ENCODE peak calls at places on chromosomes 5 and 9, in four cellular contexts. H, Q, Z and B are unnamed samples.

GRCh38 chr5:144812770-144813169 is 642.1 kb downstream of the KCTD16 start:
- DNase-seq in H (no peak), Q (no peak), Z (no peak), B (no peak)

GRCh38 chr5:91022518-91022917 is 360.6 kb downstream of the ARRDC3 start:
- DNase-seq in Q (no peak), Z (no peak), H (no peak), B (no peak)

GRCh38 chr5:149837680-149838269 is 106.8 kb downstream of the PDE6A start:
- DNase-seq in H (peak; percentile 54), Q (peak; percentile 76), Z (no peak), B (peak; percentile 70)

GRCh38 chr5:41511241-41511640 is 840 bp upstream of the PLCXD3 start:
- DNase-seq in Z (no peak), Q (no peak), H (no peak), B (no peak)

GRCh38 chr5:129110742-129111141 is 16.2 kb downstream of the ISOC1 start:
- DNase-seq in Z (no peak), H (no peak), Q (no peak), B (no peak)

GRCh38 chr5:151770383-151771258 is 1.1 kb upstream of the G3BP1 start:
- DNase-seq in Z (no peak), Q (peak; percentile 72), H (no peak), B (peak; percentile 67)

GRCh38 chr5:56815657-56816545 is 552 bp downstream of the MAP3K1 start:
- DNase-seq in Q (peak; percentile 37), Z (no peak), H (no peak), B (no peak)

GRCh38 chr5:80964919-80965318 is 4.8 kb downstream of the RASGRF2 start:
- DNase-seq in Q (no peak), Z (no peak), H (no peak), B (no peak)

GRCh38 chr5:149845601-149846000 is 99.0 kb downstream of the PDE6A start:
- DNase-seq in Z (no peak), H (no peak), Q (no peak), B (no peak)

GRCh38 chr5:91651704-91652103 is 268.6 kb upstream of the ARRDC3 start:
- DNase-seq in Q (no peak), Z (no peak), H (no peak), B (no peak)

GRCh38 chr5:177512736-177513380 is 3.2 kb upstream of the DOK3 start:
- DNase-seq in H (no peak), Z (no peak), Q (no peak), B (no peak)

GRCh38 chr5:157106668-157107461 is 2.0 kb downstream of the HAVCR2 start:
- DNase-seq in Q (no peak), H (no peak), Z (peak; percentile 15), B (no peak)

GRCh38 chr9:99858087-99858486 is 36.4 kb downstream of the NR4A3 start:
- DNase-seq in Q (no peak), Z (no peak), H (no peak), B (no peak)

GRCh38 chr9:99006979-99007378 is 63.3 kb downstream of the COL15A1 start:
- DNase-seq in Z (no peak), H (no peak), Q (no peak), B (no peak)

GRCh38 chr9:33404782-33405362 is 2.5 kb upstream of the AQP7 start:
- DNase-seq in H (no peak), Q (no peak), Z (no peak), B (no peak)

GRCh38 chr5:174325961-174326360 is 280.5 kb downstream of the NSG2 start:
- DNase-seq in Q (no peak), H (no peak), Z (no peak), B (no peak)

GRCh38 chr5:88707216-88707965 is 175.6 kb downstream of the MEF2C start:
- DNase-seq in H (no peak), Z (no peak), Q (no peak), B (no peak)

GRCh38 chr9:7161469-7161868 is 403.7 kb downstream of the KDM4C start:
- DNase-seq in H (no peak), Q (no peak), Z (no peak), B (no peak)

GRCh38 chr9:125540497-125540896 is 166.5 kb downstream of the MAPKAP1 start:
- DNase-seq in Q (no peak), H (no peak), Z (no peak), B (no peak)

GRCh38 chr9:12773562-12773961 is 1.3 kb upstream of the LURAP1L start:
- DNase-seq in H (no peak), Q (no peak), Z (no peak), B (no peak)

GRCh38 chr9:12776775-12777055 is 1.9 kb downstream of the LURAP1L start:
- DNase-seq in Z (no peak), Q (no peak), H (no peak), B (no peak)

GRCh38 chr9:12775963-12776774 is 1.3 kb downstream of the LURAP1L start:
- DNase-seq in Q (peak; percentile 10), Z (no peak), H (peak; percentile 88), B (peak; percentile 62)

GRCh38 chr9:12775373-12775962 is 648 bp downstream of the LURAP1L start:
- DNase-seq in H (no peak), Q (peak; percentile 3), Z (no peak), B (peak; percentile 9)

DNA sequence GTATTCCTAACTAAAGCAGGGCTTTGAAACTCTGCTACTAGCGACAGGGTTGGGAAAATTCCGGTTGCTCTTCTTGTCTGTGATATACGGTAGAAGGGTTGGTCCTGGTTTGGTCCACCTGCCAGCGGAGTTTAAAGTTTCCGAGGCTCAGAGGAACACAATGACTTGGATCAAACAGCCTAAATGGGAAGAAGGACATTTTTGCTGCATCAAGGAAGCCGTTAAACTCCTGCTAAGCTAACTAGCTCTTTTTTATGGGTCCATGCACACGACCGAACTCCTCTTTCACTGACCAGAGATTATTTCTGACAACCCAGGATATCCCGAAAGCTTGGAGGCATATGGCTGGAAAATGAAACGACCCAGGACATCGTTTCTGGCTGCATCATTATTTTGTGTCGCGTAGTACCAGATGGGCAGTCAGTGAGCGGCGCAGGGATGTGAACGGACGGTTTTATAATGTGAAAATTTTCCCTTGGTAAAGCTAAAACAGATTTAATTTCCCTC is at the start of gene LURAP1L:
- DNase-seq in Q (no peak), H (peak; percentile 70), Z (no peak), B (peak; percentile 40)
- TF ChIP-seq BHLHE40 in Q (no peak), H (no peak), Z (no peak), B (no peak)

GRCh38 chr9:91192785-91193657 is 168.7 kb downstream of the AUH start:
- DNase-seq in Z (no peak), Q (peak; percentile 72), H (peak; percentile 95), B (peak; percentile 73)

GRCh38 chr9:91193658-91194391 is 167.9 kb downstream of the AUH start:
- DNase-seq in Q (peak; percentile 70), Z (no peak), H (peak; percentile 93), B (peak; percentile 70)

GRCh38 chr9:91190062-91190461 is 171.7 kb downstream of the AUH start:
- DNase-seq in Z (no peak), H (no peak), Q (no peak), B (no peak)

GRCh38 chr9:91191443-91192378 is 170.0 kb downstream of the AUH start:
- DNase-seq in Z (no peak), Q (no peak), H (no peak), B (no peak)

GRCh38 chr9:91192379-91192775 is 169.3 kb downstream of the AUH start:
- DNase-seq in Q (no peak), H (peak; percentile 30), Z (no peak), B (no peak)
- TF ChIP-seq FOXM1 in Q (no peak), H (no peak), Z (no peak), B (no peak)

GRCh38 chr9:279674-280073 is 65.0 kb downstream of the DOCK8 start:
- DNase-seq in Z (no peak), Q (no peak), H (no peak), B (no peak)

GRCh38 chr9:277595-278330 is 63.1 kb downstream of the DOCK8 start:
- DNase-seq in Z (no peak), Q (no peak), H (no peak), B (no peak)

GRCh38 chr9:274101-274500 is 59.4 kb downstream of the DOCK8 start:
- DNase-seq in H (no peak), Z (no peak), Q (no peak), B (no peak)

GRCh38 chr9:281753-282645 is 67.3 kb downstream of the DOCK8 start:
- DNase-seq in Z (no peak), H (no peak), Q (no peak), B (peak; percentile 18)

DNA sequence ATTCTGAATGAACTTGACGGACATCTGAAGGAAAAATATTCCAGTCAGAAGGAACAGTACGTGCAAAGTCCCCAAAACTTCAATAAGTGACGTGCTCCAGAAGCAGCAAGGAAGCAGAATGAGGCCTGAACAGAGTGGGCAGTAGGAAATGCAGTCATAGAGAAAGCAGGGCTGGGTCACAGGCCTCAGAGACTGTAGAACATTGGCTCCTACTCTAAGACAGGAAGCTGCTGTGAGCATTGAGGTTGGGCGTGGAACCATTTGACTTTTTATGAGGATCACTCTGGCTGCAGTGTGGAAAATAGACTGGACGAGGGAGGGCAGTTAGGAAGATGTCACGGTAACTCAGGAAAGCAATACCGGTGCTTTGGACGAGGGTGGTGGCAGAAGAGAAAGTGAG is 64.0 kb downstream of the DOCK8 start:
- DNase-seq in H (no peak), Z (no peak), Q (no peak), B (no peak)
- TF ChIP-seq BHLHE40 in H (no peak), Z (no peak), Q (no peak), B (no peak)

GRCh38 chr5:79685621-79686020 is 4.0 kb upstream of the CMYA5 start:
- DNase-seq in Z (no peak), Q (no peak), H (no peak), B (no peak)
- TF ChIP-seq FOXM1 in Z (no peak), Q (no peak), H (no peak), B (no peak)

DNA sequence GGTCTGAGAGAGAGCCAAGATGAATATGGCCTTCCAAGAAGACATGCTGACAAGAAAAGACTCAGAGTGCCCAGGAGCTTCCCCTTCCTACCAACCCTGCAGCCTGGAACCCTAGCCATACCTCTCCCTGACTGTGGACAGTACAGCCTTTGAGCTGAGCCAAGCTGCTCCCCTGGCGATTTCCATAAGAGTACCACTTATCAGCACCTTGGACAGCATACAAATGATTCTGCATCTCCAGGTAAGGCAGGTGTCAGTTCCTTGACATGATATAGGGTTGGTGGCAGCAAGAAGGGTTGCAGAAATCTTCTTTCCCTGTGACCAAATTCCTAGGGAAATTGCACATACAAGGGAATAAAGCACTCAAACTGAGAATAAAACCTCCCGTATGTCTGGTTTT is 58.3 kb downstream of the MFAP3 start:
- DNase-seq in Q (peak; percentile 17), Z (no peak), H (peak; percentile 3), B (no peak)
- TF ChIP-seq BHLHE40 in Q (no peak), Z (no peak), H (no peak), B (no peak)